ENCODE peak calls at places on chromosomes 5 and 9, in five cellular contexts. N is cardiac septum; D is upper lobe of right lung; F is stimulated activated CD4-positive, alpha-beta T cell treated with anti-CD3 and anti-CD28 coated beads, Interleukin-12 subunit alpha, Interleukin-12 subunit beta, amount 100 ng/mL, for 4 hours; Q is amniotic stem cell. T is an unnamed sample.

GRCh38 chr5:132017316-132017715 is 5.9 kb upstream of the ACSL6 start:
- DNase-seq in N (no peak), D (no peak), F (no peak), Q (no peak), T (no peak)

GRCh38 chr5:88727705-88728313 is 155.2 kb downstream of the MEF2C start:
- DNase-seq in N (no peak), D (no peak), F (no peak), Q (no peak), T (no peak)

GRCh38 chr9:131402738-131403492 is 9.0 kb downstream of the PRRC2B start:
- DNase-seq in N (peak), D (peak), F (no peak), Q (peak), T (peak)

GRCh38 chr5:50665091-50665490 is 1.3 kb upstream of the PARP8 start:
- DNase-seq in N (no peak), D (no peak), F (no peak), Q (no peak), T (no peak)

GRCh38 chr5:54159153-54159836 is 151.1 kb downstream of the ARL15 start:
- DNase-seq in N (no peak), D (no peak), F (no peak), Q (no peak), T (no peak)

GRCh38 chr5:150402226-150402773 is 10.4 kb downstream of the CD74 start:
- DNase-seq in N (no peak), D (no peak), F (no peak), Q (no peak), T (no peak)

GRCh38 chr5:93305984-93306383 is 275.0 kb downstream of the NR2F1-AS1 start:
- DNase-seq in N (no peak), D (no peak), F (no peak), Q (no peak), T (no peak)

GRCh38 chr9:135551456-135551855 is 5.5 kb downstream of the OBP2A start:
- DNase-seq in N (no peak), D (peak), F (no peak), Q (no peak), T (peak)

GRCh38 chr5:77394064-77394716 is 97.9 kb downstream of the WDR41 start:
- DNase-seq in N (no peak), D (no peak), F (no peak), Q (no peak), T (no peak)